ENCODE peak calls at places on chromosomes 13 and 19, in eight cellular contexts. Q is trophoblast cell; R is activated naive CD8-positive, alpha-beta T cell treated with anti-CD3 and anti-CD28 coated beads, Interleukin-2, amount 50 U/mL, for 24 hours; O is NCI-H82; U is activated CD4-positive, alpha-beta T cell treated with anti-CD3 and anti-CD28 coated beads for 4 hours; A is mesenteric fat pad; N is EL; M is NCI-H1930. W is an unnamed sample.

GRCh38 chr13:102333320-102334181 is 68.3 kb downstream of the FGF14 start:
- DNase-seq in M (peak), N (no peak), O (no peak), U (no peak), A (no peak), Q (no peak), R (no peak), W (no peak)

GRCh38 chr13:26051231-26052135 is at the start of gene SHISA2:
- DNase-seq in R (peak), U (peak), N (peak), M (peak), Q (peak), O (peak), A (no peak), W (peak)

GRCh38 chr13:113553541-113554332 is 30.8 kb upstream of the TFDP1 start:
- DNase-seq in R (no peak), O (no peak), U (no peak), N (no peak), A (peak), Q (no peak), M (no peak), W (peak)

GRCh38 chr13:31200636-31200970 is 828 bp downstream of the B3GLCT start:
- DNase-seq in U (peak), M (no peak), R (no peak), O (peak), Q (peak), A (no peak), N (peak), W (peak)

GRCh38 chr19:29014857-29015436 is 198.0 kb downstream of the UQCRFS1 start:
- DNase-seq in A (peak), R (no peak), M (no peak), O (no peak), Q (no peak), U (no peak), N (no peak), W (no peak)

GRCh38 chr13:65834897-65835296 is 1395.2 kb downstream of the PCDH9 start:
- DNase-seq in R (no peak), O (no peak), N (no peak), A (no peak), U (no peak), Q (no peak), M (no peak), W (no peak)

GRCh38 chr19:46426506-46427162 is 2.1 kb downstream of the PNMA8C start:
- DNase-seq in M (peak), Q (peak), N (peak), A (no peak), U (no peak), R (peak), O (peak), W (peak)

GRCh38 chr13:49585220-49586157 is at the start of gene RCBTB1:
- DNase-seq in A (peak), N (peak), M (peak), U (peak), R (peak), Q (peak), O (peak), W (peak)

GRCh38 chr13:97659602-97660001 is 225.6 kb downstream of the RAP2A start:
- DNase-seq in N (no peak), M (no peak), U (no peak), R (no peak), Q (no peak), A (no peak), O (peak), W (peak)

GRCh38 chr19:29680447-29680846 is 15.2 kb downstream of the PLEKHF1 start:
- DNase-seq in M (no peak), O (no peak), A (no peak), Q (no peak), R (peak), N (no peak), U (peak), W (no peak)

GRCh38 chr13:85772379-85772778 is 26.8 kb downstream of the SLITRK6 start:
- DNase-seq in M (no peak), N (peak), Q (peak), R (no peak), A (no peak), U (no peak), O (no peak), W (no peak)

GRCh38 chr19:45340232-45340898 is at the start of gene KLC3:
- DNase-seq in R (peak), N (no peak), O (peak), Q (peak), A (no peak), M (peak), U (peak), W (peak)

GRCh38 chr19:35214766-35215422 is 13.6 kb downstream of the FAM187B start:
- DNase-seq in U (no peak), R (no peak), O (no peak), Q (no peak), N (no peak), A (no peak), M (no peak), W (no peak)

GRCh38 chr13:83325454-83325853 is 556.8 kb downstream of the SLITRK1 start:
- DNase-seq in A (no peak), Q (no peak), M (no peak), R (no peak), O (no peak), N (peak), U (no peak), W (no peak)

GRCh38 chr13:71865858-71866172 is 1.2 kb downstream of the DACH1 start:
- DNase-seq in N (no peak), A (peak), M (no peak), O (peak), U (no peak), R (no peak), Q (no peak), W (peak)

GRCh38 chr13:40315416-40316064 is 350.9 kb downstream of the FOXO1 start:
- DNase-seq in A (no peak), U (peak), M (no peak), N (no peak), R (peak), Q (peak), O (no peak), W (no peak)

GRCh38 chr13:88648598-88649373 is 977.6 kb downstream of the SLITRK5 start:
- DNase-seq in O (no peak), Q (no peak), N (no peak), M (no peak), R (no peak), A (no peak), U (no peak), W (no peak)

GRCh38 chr13:47250141-47250540 is 353.3 kb upstream of the HTR2A start:
- DNase-seq in A (no peak), M (no peak), Q (no peak), R (no peak), U (no peak), O (no peak), N (peak), W (no peak)

GRCh38 chr19:8366121-8366581 is 2.2 kb downstream of the ANGPTL4 start:
- DNase-seq in Q (peak), R (no peak), O (no peak), N (no peak), U (no peak), A (no peak), M (no peak), W (no peak)

GRCh38 chr13:112113355-112113754 is 46.4 kb downstream of the SOX1 start:
- DNase-seq in N (no peak), M (no peak), O (no peak), A (no peak), U (no peak), Q (no peak), R (no peak), W (no peak)

GRCh38 chr13:108269601-108270328 is at the start of gene TNFSF13B:
- DNase-seq in A (no peak), Q (peak), M (no peak), N (peak), R (peak), O (peak), U (peak), W (peak)

GRCh38 chr13:26686285-26686684 is 74.3 kb downstream of the GPR12 start:
- DNase-seq in Q (no peak), A (no peak), N (no peak), M (no peak), O (no peak), R (no peak), U (no peak), W (no peak)

GRCh38 chr13:43881580-43881979 is 1.9 kb downstream of the LACC1 start:
- DNase-seq in R (no peak), O (no peak), Q (no peak), U (no peak), M (no peak), N (no peak), A (no peak), W (no peak)

GRCh38 chr13:92681239-92681638 is 545.4 kb upstream of the GPC6 start:
- DNase-seq in R (no peak), A (no peak), M (no peak), Q (no peak), U (no peak), O (no peak), N (no peak), W (no peak)

GRCh38 chr13:29688193-29688592 is 92.7 kb upstream of the SLC7A1 start:
- DNase-seq in O (no peak), R (no peak), A (no peak), N (no peak), M (no peak), U (no peak), Q (no peak), W (no peak)

GRCh38 chr19:16447015-16447384 is 24.8 kb downstream of the EPS15L1 start:
- DNase-seq in U (no peak), A (no peak), O (no peak), Q (peak), R (peak), M (no peak), N (peak), W (peak)